ENCODE peak calls at places on chromosome 9, in six cellular contexts. W, L, B, T, A and Q are unnamed samples.
A peak's percentile ranks its signal among the peaks of the same experiment; 100 is the strongest.

GRCh38 chr9:131628821-131629197 is 83.5 kb downstream of the PRRT1B start:
- DNase-seq in W (no peak), L (no peak), B (no peak), T (no peak), A (no peak), Q (no peak)

GRCh38 chr9:131227112-131228058 is 48.9 kb downstream of the FAM78A start:
- DNase-seq in W (no peak), L (no peak), B (no peak), T (peak; percentile 50), A (no peak), Q (no peak)

GRCh38 chr9:77215874-77216273 is 38.5 kb downstream of the VPS13A start:
- DNase-seq in W (no peak), L (peak; percentile 3), B (peak; percentile 14), T (no peak), A (no peak), Q (no peak)

GRCh38 chr9:130530932-130531331 is 48.4 kb upstream of the FUBP3 start:
- DNase-seq in W (no peak), L (no peak), B (peak; percentile 36), T (no peak), A (no peak), Q (no peak)

GRCh38 chr9:122810306-122810946 is 10.5 kb downstream of the OR1K1 start:
- DNase-seq in W (peak; percentile 61), L (peak; percentile 87), B (peak; percentile 75), T (peak; percentile 78), A (peak; percentile 43), Q (peak; percentile 83)

GRCh38 chr9:121278535-121279169 is 10.7 kb downstream of the GSN start:
- DNase-seq in W (peak; percentile 59), L (peak; percentile 81), B (no peak), T (peak; percentile 59), A (peak; percentile 11), Q (no peak)

GRCh38 chr9:132488611-132489010 is 78.6 kb downstream of the CFAP77 start:
- DNase-seq in W (no peak), L (no peak), B (no peak), T (peak; percentile 88), A (no peak), Q (no peak)

GRCh38 chr9:124869466-124869985 is 7.6 kb downstream of the ARPC5L start:
- DNase-seq in W (no peak), L (no peak), B (no peak), T (peak; percentile 68), A (no peak), Q (no peak)

GRCh38 chr9:23123048-23123632 is 676.5 kb downstream of the DMRTA1 start:
- DNase-seq in W (no peak), L (no peak), B (peak; percentile 5), T (peak; percentile 13), A (no peak), Q (peak; percentile 48)

GRCh38 chr9:5336683-5337082 is 3.0 kb downstream of the RLN1 start:
- DNase-seq in W (no peak), L (no peak), B (no peak), T (no peak), A (no peak), Q (no peak)

GRCh38 chr9:119667163-119667562 is 297.9 kb upstream of the BRINP1 start:
- DNase-seq in W (no peak), L (no peak), B (no peak), T (no peak), A (no peak), Q (no peak)

GRCh38 chr9:105142406-105143092 is 101.9 kb upstream of the SLC44A1 start:
- DNase-seq in W (no peak), L (no peak), B (no peak), T (no peak), A (no peak), Q (no peak)
- TF ChIP-seq YY1 in W (no peak), L (no peak), B (no peak), T (no peak), A (no peak), Q (no peak)

GRCh38 chr9:97665742-97666141 is 31.4 kb downstream of the XPA start:
- DNase-seq in W (no peak), L (no peak), B (no peak), T (no peak), A (no peak), Q (no peak)
- TF ChIP-seq YY1 in W (no peak), L (no peak), B (no peak), T (no peak), A (no peak), Q (no peak)

GRCh38 chr9:75775173-75775572 is 115.3 kb upstream of the PCSK5 start:
- DNase-seq in W (no peak), L (no peak), B (no peak), T (no peak), A (no peak), Q (no peak)
- TF ChIP-seq YY1 in W (no peak), L (no peak), B (no peak), T (no peak), A (no peak), Q (no peak)

DNA sequence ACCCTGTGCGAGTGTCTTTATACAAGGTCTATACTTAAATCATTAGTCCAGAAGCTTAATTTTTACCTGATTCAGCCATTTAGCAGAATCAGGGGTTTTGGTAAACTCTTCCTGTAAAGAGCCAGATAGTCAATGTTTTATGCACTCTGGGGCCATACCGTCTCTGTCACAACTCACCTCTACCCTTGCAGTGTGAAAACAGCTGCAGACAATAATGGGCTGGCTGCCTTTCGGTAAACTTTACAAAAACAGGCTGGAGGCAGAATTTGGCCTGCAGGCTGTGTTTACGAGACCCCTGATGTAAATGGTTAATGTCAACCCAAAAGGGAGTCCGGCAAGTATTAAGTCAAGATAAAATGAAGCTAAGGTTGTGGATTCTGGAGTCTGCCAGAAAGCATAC is 32.8 kb downstream of the SMARCA2 start:
- DNase-seq in W (no peak), L (no peak), B (no peak), T (no peak), A (no peak), Q (no peak)
- TF ChIP-seq YY1 in W (no peak), L (no peak), B (no peak), T (no peak), A (no peak), Q (no peak)

GRCh38 chr9:135582541-135582940 is 21.0 kb downstream of the PAEP start:
- DNase-seq in W (no peak), L (no peak), B (no peak), T (no peak), A (no peak), Q (no peak)

GRCh38 chr9:135582966-135583685 is 21.6 kb downstream of the PAEP start:
- DNase-seq in W (no peak), L (no peak), B (no peak), T (peak; percentile 65), A (no peak), Q (no peak)

GRCh38 chr9:135583686-135584011 is 22.1 kb downstream of the PAEP start:
- DNase-seq in W (no peak), L (no peak), B (no peak), T (no peak), A (no peak), Q (no peak)

GRCh38 chr9:135584934-135585333 is 23.4 kb downstream of the PAEP start:
- DNase-seq in W (no peak), L (no peak), B (no peak), T (no peak), A (no peak), Q (no peak)

DNA sequence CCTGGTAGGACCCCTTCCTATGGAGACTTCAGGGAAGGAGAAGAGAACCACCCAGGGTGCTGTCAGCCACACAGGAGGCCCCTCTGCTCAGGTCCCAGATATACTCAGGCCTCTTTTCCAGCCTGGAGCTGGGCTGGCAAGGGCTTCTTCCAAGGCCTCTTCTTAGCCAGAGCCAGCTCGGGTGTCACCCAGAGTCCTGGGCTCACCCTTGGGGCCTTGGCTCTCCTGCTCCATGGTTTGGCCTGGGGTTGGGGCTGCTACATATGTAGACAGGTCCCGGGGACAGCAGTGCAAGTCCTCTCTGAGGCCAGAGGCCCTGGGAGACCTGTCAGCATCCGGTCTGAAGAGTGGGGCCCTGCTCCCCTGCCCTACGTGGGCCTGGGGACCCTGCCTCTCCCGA is 22.8 kb downstream of the PAEP start:
- DNase-seq in W (no peak), L (no peak), B (no peak), T (no peak), A (no peak), Q (no peak)
- TF ChIP-seq YY1 in W (no peak), L (no peak), B (no peak), T (no peak), A (no peak), Q (no peak)

DNA sequence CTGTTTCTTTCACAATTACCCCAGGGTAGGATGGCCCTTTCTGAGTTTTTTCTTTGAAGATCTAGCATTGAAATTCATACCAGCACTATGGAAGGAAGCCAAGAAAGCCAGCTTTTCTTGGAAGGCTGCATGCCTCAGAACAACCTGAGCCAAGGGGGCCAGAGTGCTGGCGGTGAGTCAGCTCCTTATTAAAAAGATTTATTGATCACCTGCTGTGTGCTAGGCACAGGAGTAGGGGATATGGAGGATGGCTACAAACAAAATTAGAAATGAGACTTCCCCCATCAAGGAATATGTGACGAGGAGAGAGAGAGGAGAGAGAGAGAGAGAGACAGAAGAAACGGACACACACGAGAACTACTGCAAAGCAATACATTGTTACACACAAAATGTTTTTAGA is 184.6 kb upstream of the PUM3 start:
- DNase-seq in W (no peak), L (no peak), B (no peak), T (no peak), A (no peak), Q (no peak)
- TF ChIP-seq YY1 in W (no peak), L (no peak), B (no peak), T (no peak), A (no peak), Q (no peak)

DNA sequence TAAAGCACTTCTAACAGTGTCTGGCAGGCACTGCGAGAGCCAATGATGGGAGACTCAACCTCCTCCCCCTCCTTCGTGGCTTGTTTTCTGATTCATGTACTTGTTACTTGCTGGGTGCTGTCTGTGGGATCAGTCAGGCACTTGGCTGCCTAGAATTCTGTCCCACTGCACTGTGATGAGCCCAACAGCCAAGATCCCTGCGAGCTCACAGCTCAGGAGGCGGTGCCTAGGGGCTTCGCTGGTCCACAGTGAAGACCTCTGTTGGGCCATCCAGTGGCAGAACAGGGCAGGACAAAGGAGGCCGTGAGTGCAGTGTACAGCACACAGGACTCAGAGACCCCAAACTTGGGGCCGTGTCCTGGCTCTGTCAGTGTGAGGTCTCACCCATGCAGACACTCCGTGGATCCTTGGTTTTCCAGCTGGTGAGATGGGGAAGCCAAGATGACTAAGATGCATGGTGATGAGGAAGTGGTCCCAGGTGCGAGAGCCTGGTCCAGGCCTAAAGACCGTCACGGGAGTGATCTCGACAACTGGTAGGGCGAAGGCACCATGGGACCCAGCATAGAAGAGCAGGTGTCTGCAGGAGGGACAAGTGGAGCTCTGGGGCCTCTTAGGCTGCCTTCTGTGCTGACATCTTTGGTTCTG is 19.5 kb downstream of the MYMK start:
- DNase-seq in W (no peak), L (no peak), B (no peak), T (peak; percentile 36), A (no peak), Q (no peak)
- TF ChIP-seq YY1 in W (no peak), L (no peak), B (no peak), T (no peak), A (no peak), Q (no peak)

GRCh38 chr9:112162644-112163413 is 12.3 kb downstream of the SUSD1 start:
- DNase-seq in W (no peak), L (no peak), B (no peak), T (no peak), A (no peak), Q (no peak)
- TF ChIP-seq YY1 in W (no peak), L (no peak), B (no peak), T (no peak), A (no peak), Q (no peak)